ENCODE peak calls at places on chromosomes 4 and X, in ten cellular contexts. W is dorsolateral prefrontal cortex; V is tibial artery; G is upper lobe of right lung; F is activated CD4-positive, alpha-beta T cell treated with anti-CD3 and anti-CD28 coated beads, Interleukin-2, amount 50 U/mL, for 1 hour; L is HT-29; D is Right ventricle myocardium superior; U is fibroblast of the conjunctiva; K is COR-L47; N is epithelial cell of esophagus. X is an unnamed sample.

GRCh38 chrX:53047228-53047627 is 1.4 kb upstream of the GPR173 start:
- DNase-seq in F (no peak), U (no peak), K (peak), G (no peak), D (no peak), W (no peak), V (no peak), L (no peak), N (no peak), X (no peak)

GRCh38 chrX:53088136-53088974 is 5.6 kb upstream of the KANTR start:
- DNase-seq in W (peak), D (peak), G (peak), U (peak), N (peak), K (peak), F (peak), L (peak), V (peak), X (peak)

GRCh38 chr4:1290165-1290977 is 680 bp downstream of the MAEA start:
- DNase-seq in F (no peak), D (no peak), L (peak), U (no peak), W (no peak), N (peak), G (no peak), K (no peak), V (no peak), X (no peak)

GRCh38 chrX:68794486-68794885 is 34.3 kb upstream of the EFNB1 start:
- DNase-seq in G (no peak), W (no peak), V (no peak), F (no peak), L (no peak), K (peak), N (no peak), D (no peak), U (no peak), X (no peak)

GRCh38 chr4:150328496-150328895 is 250.3 kb downstream of the DCLK2 start:
- DNase-seq in N (no peak), L (no peak), G (no peak), D (no peak), W (no peak), U (no peak), K (no peak), F (no peak), V (no peak), X (no peak)

GRCh38 chr4:8744083-8744805 is 127.4 kb downstream of the HMX1 start:
- DNase-seq in W (peak), G (peak), N (no peak), F (no peak), L (no peak), D (no peak), V (no peak), K (no peak), U (no peak), X (no peak)

GRCh38 chr4:128386761-128387599 is 99.4 kb upstream of the PGRMC2 start:
- DNase-seq in D (peak), L (peak), V (peak), K (peak), G (peak), U (peak), W (peak), N (peak), F (no peak), X (peak)

GRCh38 chr4:133095591-133095990 is 53.5 kb upstream of the PCDH10 start:
- DNase-seq in N (peak), W (no peak), G (no peak), U (no peak), D (no peak), F (no peak), K (no peak), V (no peak), L (no peak), X (no peak)

GRCh38 chr4:19438228-19438627 is 813.5 kb upstream of the SLIT2 start:
- DNase-seq in F (no peak), K (no peak), V (no peak), L (no peak), W (no peak), D (no peak), N (peak), G (no peak), U (no peak), X (no peak)

GRCh38 chrX:129650821-129651510 is 3.8 kb downstream of the APLN start:
- DNase-seq in V (no peak), W (no peak), D (no peak), U (no peak), G (no peak), K (no peak), L (no peak), N (no peak), F (no peak), X (no peak)

GRCh38 chrX:123959281-123960063 is 2.0 kb upstream of the STAG2 start:
- DNase-seq in N (peak), L (peak), W (no peak), V (peak), F (peak), G (peak), U (no peak), K (peak), D (peak), X (peak)

X was measured in midbrain.